ENCODE peak calls at places on chromosomes 3 and 15, in nine cellular contexts. L is hypothalamus; H is stimulated activated CD4-positive, alpha-beta T cell treated with anti-CD3 and anti-CD28 coated beads, Interleukin-15, amount 100 ng/mL, for 1 hour; U is nephron progenitor cell; O is cardiac fibroblast; F is SIG-M5; X is gastrocnemius medialis; B is pancreas; T is COLO829. A is an unnamed sample.

GRCh38 chr15:56042982-56043980 is 49.9 kb upstream of the NEDD4 start:
- DNase-seq in H (no peak), L (no peak), B (no peak), U (no peak), T (no peak), X (no peak), F (no peak), O (no peak), A (no peak)

GRCh38 chr3:119669906-119670570 is 7.2 kb downstream of the COX17 start:
- DNase-seq in U (no peak), B (no peak), H (no peak), L (no peak), T (peak), F (no peak), X (no peak), O (peak), A (no peak)

GRCh38 chr3:42314411-42314810 is 48.4 kb upstream of the CCK start:
- DNase-seq in O (no peak), U (no peak), F (no peak), H (no peak), L (no peak), B (no peak), X (no peak), T (no peak), A (no peak)

GRCh38 chr3:62876064-62876463 is 848 bp upstream of the CADPS start:
- DNase-seq in F (no peak), H (no peak), T (peak), O (peak), X (no peak), L (no peak), U (peak), B (peak), A (no peak)

GRCh38 chr3:112119686-112120484 is 13.2 kb downstream of the GCSAM start:
- DNase-seq in F (no peak), U (no peak), X (no peak), H (no peak), T (no peak), B (no peak), O (no peak), L (no peak), A (no peak)

GRCh38 chr3:15633766-15634588 is 32.4 kb downstream of the BTD start:
- DNase-seq in F (no peak), U (no peak), H (no peak), O (no peak), X (peak), T (peak), B (no peak), L (no peak), A (no peak)

GRCh38 chr15:95839367-95839782 is 491.1 kb upstream of the NR2F2 start:
- DNase-seq in U (no peak), H (no peak), L (no peak), F (no peak), X (no peak), O (peak), B (no peak), T (no peak), A (no peak)

GRCh38 chr3:66303556-66303955 is 82.8 kb downstream of the SLC25A26 start:
- DNase-seq in X (no peak), L (no peak), B (no peak), H (no peak), O (no peak), F (no peak), U (no peak), T (no peak), A (no peak)

GRCh38 chr15:80252281-80252619 is 237 bp upstream of the CTXND1 start:
- DNase-seq in T (no peak), F (no peak), X (no peak), U (no peak), L (no peak), H (no peak), B (no peak), O (no peak), A (no peak)

GRCh38 chr3:71876706-71877105 is 91.8 kb upstream of the PROK2 start:
- DNase-seq in U (no peak), H (no peak), O (no peak), L (no peak), T (no peak), F (no peak), X (no peak), B (no peak), A (no peak)

GRCh38 chr3:73405853-73406252 is 218.9 kb downstream of the PDZRN3 start:
- DNase-seq in B (no peak), X (no peak), L (no peak), U (no peak), H (no peak), T (no peak), F (no peak), O (peak), A (no peak)

GRCh38 chr3:6526321-6526720 is 334.6 kb upstream of the GRM7 start:
- DNase-seq in U (no peak), T (no peak), O (no peak), H (no peak), B (no peak), F (no peak), L (no peak), X (no peak), A (no peak)

GRCh38 chr15:71050461-71050860 is 64.8 kb upstream of the THSD4 start:
- DNase-seq in H (no peak), L (no peak), O (no peak), F (no peak), T (no peak), B (no peak), X (no peak), U (no peak), A (no peak)

GRCh38 chr3:112128843-112129727 is 4.0 kb downstream of the GCSAM start:
- DNase-seq in B (no peak), U (no peak), F (no peak), H (no peak), T (no peak), O (peak), X (no peak), L (no peak), A (no peak)

GRCh38 chr3:195908439-195909293 is at the start of gene TNK2:
- DNase-seq in H (peak), F (no peak), X (peak), U (peak), B (peak), L (no peak), O (no peak), T (no peak), A (no peak)

GRCh38 chr15:69046781-69047180 is 32.3 kb downstream of the NOX5 start:
- DNase-seq in F (no peak), H (no peak), T (no peak), O (no peak), L (no peak), U (no peak), B (no peak), X (no peak), A (no peak)

GRCh38 chr3:129052675-129053074 is 7.9 kb upstream of the GP9 start:
- DNase-seq in L (no peak), T (no peak), F (no peak), X (no peak), H (no peak), B (peak), O (peak), U (no peak), A (no peak)

GRCh38 chr3:130491431-130491830 is 25.5 kb upstream of the COL6A6 start:
- DNase-seq in L (no peak), T (peak), O (no peak), B (no peak), U (no peak), X (no peak), F (no peak), H (no peak), A (no peak)

GRCh38 chr3:197912770-197913476 is 37.1 kb upstream of the RPL35A start:
- DNase-seq in U (no peak), B (no peak), X (no peak), H (no peak), F (no peak), O (peak), T (no peak), L (no peak), A (no peak)

GRCh38 chr3:38655708-38656300 is 6.3 kb upstream of the SCN5A start:
- DNase-seq in B (no peak), H (no peak), T (peak), L (no peak), O (peak), F (no peak), X (no peak), U (peak), A (peak)

GRCh38 chr3:68958932-68959331 is 26.6 kb upstream of the TAFA4 start:
- DNase-seq in L (no peak), O (no peak), U (no peak), X (no peak), B (no peak), F (no peak), T (no peak), H (no peak), A (no peak)

GRCh38 chr3:134751831-134752230 is 43.2 kb upstream of the EPHB1 start:
- DNase-seq in H (no peak), O (peak), T (no peak), U (no peak), B (no peak), F (no peak), L (no peak), X (no peak), A (no peak)

GRCh38 chr15:71386448-71387236 is 271.4 kb downstream of the THSD4 start:
- DNase-seq in B (no peak), H (no peak), T (no peak), F (no peak), X (no peak), O (peak), L (no peak), U (no peak), A (no peak)

GRCh38 chr3:17935217-17935616 is 192.8 kb upstream of the TBC1D5 start:
- DNase-seq in X (no peak), U (no peak), H (no peak), T (no peak), L (no peak), F (no peak), B (no peak), O (peak), A (no peak)

GRCh38 chr3:56980798-56981390 is 79.6 kb upstream of the SPATA12 start:
- DNase-seq in T (peak), F (peak), B (no peak), O (peak), X (peak), H (no peak), U (no peak), L (no peak), A (peak)

GRCh38 chr15:70341566-70341965 is 243.8 kb upstream of the TLE3 start:
- DNase-seq in L (no peak), O (no peak), H (no peak), X (no peak), B (no peak), F (no peak), T (no peak), U (no peak), A (no peak)

GRCh38 chr3:102078864-102079808 is 229.8 kb downstream of the NFKBIZ start:
- DNase-seq in U (no peak), O (no peak), X (no peak), T (no peak), H (no peak), L (no peak), F (no peak), B (no peak), A (no peak)

GRCh38 chr15:71252036-71252898 is 137.0 kb downstream of the THSD4 start:
- DNase-seq in H (no peak), L (no peak), X (no peak), U (no peak), O (peak), B (no peak), T (peak), F (no peak), A (no peak)

GRCh38 chr3:59286791-59287531 is 237.1 kb upstream of the CFAP20DC start:
- DNase-seq in F (no peak), L (no peak), O (no peak), X (no peak), B (peak), H (no peak), T (no peak), U (no peak), A (peak)

GRCh38 chr15:101489633-101490407 is at the start of gene PCSK6:
- DNase-seq in O (peak), L (no peak), U (peak), B (peak), F (no peak), H (no peak), T (no peak), X (no peak), A (no peak)

A was measured in HL-60.